ENCODE peak calls at places on chromosomes 13 and 19, in six cellular contexts. M is heart left ventricle, V is fibroblast of lung, U is PC-3, H is adrenal gland, C is PC-9. F is an unnamed sample.

GRCh38 chr19:46393456-46394397 is 19.6 kb downstream of the CCDC8 start:
- DNase-seq in M (peak; percentile 51), V (no peak), U (no peak), H (peak; percentile 20), C (no peak), F (no peak)

GRCh38 chr19:11581740-11582139 is 4.3 kb upstream of the ACP5 start:
- DNase-seq in M (no peak), V (no peak), U (no peak), H (no peak), C (no peak), F (no peak)

GRCh38 chr13:99199541-99200432 is 867 bp upstream of the UBAC2 start:
- DNase-seq in M (no peak), V (peak; percentile 31), U (no peak), H (peak; percentile 50), C (no peak), F (peak; percentile 75)

GRCh38 chr19:10007811-10008211 is 2.5 kb downstream of the COL5A3 start:
- DNase-seq in M (peak; percentile 79), V (peak; percentile 88), U (no peak), H (peak; percentile 39), C (no peak), F (no peak)

GRCh38 chr13:27619711-27620376 is 485 bp downstream of the LNX2 start:
- DNase-seq in M (peak; percentile 82), V (peak; percentile 29), U (peak; percentile 29), H (peak; percentile 56), C (no peak), F (peak; percentile 71)

GRCh38 chr13:83940742-83941141 is 58.5 kb upstream of the SLITRK1 start:
- DNase-seq in M (no peak), V (peak; percentile 31), U (peak; percentile 73), H (no peak), C (no peak), F (no peak)

GRCh38 chr13:79434578-79434977 is 28.5 kb upstream of the RBM26 start:
- DNase-seq in M (no peak), V (peak; percentile 12), U (no peak), H (peak; percentile 19), C (no peak), F (no peak)

GRCh38 chr13:78598382-78598781 is 5.0 kb downstream of the POU4F1 start:
- DNase-seq in M (no peak), V (peak; percentile 14), U (no peak), H (no peak), C (no peak), F (no peak)

GRCh38 chr19:46347572-46347883 is 641 bp downstream of the PPP5C start:
- DNase-seq in M (no peak), V (no peak), U (no peak), H (no peak), C (no peak), F (no peak)

GRCh38 chr19:43639507-43640423 is at the start of gene CADM4:
- DNase-seq in M (no peak), V (no peak), U (no peak), H (no peak), C (peak; percentile 56), F (no peak)

GRCh38 chr19:54462072-54462712 is 1.4 kb downstream of the LENG9 start:
- DNase-seq in M (no peak), V (no peak), U (no peak), H (no peak), C (peak; percentile 49), F (no peak)

GRCh38 chr19:589693-590395 is at the start of gene HCN2:
- DNase-seq in M (no peak), V (no peak), U (no peak), H (no peak), C (no peak), F (no peak)

GRCh38 chr19:38735257-38735686 is 9.0 kb downstream of the CAPN12 start:
- DNase-seq in M (no peak), V (no peak), U (peak; percentile 18), H (peak; percentile 37), C (peak; percentile 74), F (no peak)
- H3K27ac ChIP-seq in M (peak overlapping the region; percentile 78), V (no peak overlapping the region), U (peak overlapping the region; percentile 62), H (no peak overlapping the region), C (peak overlapping the region; percentile 58), F (peak overlapping the region; percentile 68)

GRCh38 chr13:94608586-94608985 is 6.9 kb downstream of the GPR180 start:
- DNase-seq in M (no peak), V (no peak), U (no peak), H (no peak), C (no peak), F (no peak)
- TF ChIP-seq CTCF in M (no peak), V (no peak), U (no peak), H (no peak), C (no peak), F (no peak)

GRCh38 chr19:13847900-13848677 is 28.8 kb upstream of the NANOS3 start:
- DNase-seq in M (no peak), V (no peak), U (no peak), H (no peak), C (no peak), F (no peak)

GRCh38 chr19:13849277-13849676 is 27.7 kb upstream of the NANOS3 start:
- DNase-seq in M (no peak), V (no peak), U (peak; percentile 1), H (no peak), C (no peak), F (no peak)

GRCh38 chr19:13848811-13849241 is 28.1 kb upstream of the NANOS3 start:
- DNase-seq in M (no peak), V (no peak), U (peak; percentile 25), H (no peak), C (no peak), F (no peak)

GRCh38 chr19:13846533-13847032 is 30.4 kb upstream of the NANOS3 start:
- DNase-seq in M (peak; percentile 94), V (peak; percentile 89), U (peak; percentile 95), H (peak; percentile 79), C (peak; percentile 97), F (peak; percentile 98)

DNA sequence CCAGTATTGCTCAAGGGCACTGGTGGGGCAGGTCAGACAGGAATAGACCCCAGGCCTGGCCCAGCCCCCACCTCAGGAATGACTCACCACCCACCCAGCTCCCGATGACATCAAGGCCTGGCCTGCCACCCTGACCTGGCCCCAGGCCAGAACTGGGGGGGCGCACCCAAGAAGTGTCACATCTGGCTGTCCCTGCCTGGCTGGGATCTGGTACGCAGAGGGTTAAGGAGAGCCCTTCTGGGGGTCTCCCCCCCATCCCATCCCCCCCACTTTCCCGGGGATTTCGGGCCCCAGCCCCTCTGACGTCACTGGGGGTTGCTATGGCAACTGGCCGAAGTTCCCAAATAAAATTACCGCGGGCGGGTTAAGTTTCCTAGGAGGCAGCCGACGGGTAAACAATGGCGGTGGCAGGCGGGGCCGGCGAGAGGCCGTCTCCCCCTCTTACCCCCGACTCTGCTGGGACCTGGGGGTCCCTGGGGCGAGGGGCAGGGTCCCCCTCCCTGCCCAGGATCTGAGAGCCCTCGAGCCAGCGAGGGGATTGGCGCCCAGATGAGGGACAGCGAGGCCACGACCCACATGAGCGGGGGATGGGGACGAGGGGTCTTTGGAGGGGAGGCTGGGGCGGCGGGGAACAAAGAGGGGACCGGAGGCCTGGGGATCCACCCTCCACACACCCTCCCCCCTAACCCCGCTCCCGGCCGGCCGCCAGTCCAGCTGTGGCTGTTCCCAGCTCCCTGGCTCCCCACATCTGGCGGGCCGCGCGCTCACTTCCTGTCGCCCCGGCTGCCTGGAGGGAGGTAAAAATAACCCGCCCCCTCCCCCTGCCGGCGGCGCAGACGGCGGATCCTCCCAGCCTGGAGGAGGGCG is 29.7 kb upstream of the NANOS3 start:
- DNase-seq in M (peak; percentile 98), V (peak; percentile 94), U (peak; percentile 94), H (peak; percentile 93), C (peak; percentile 96), F (peak; percentile 98)
- H3K27ac ChIP-seq in M (peak overlapping the region; percentile 97), V (peak overlapping the region; percentile 100), U (peak overlapping the region; percentile 99), H (peak overlapping the region; percentile 99), C (peak overlapping the region; percentile 97), F (peak overlapping the region; percentile 100)

DNA sequence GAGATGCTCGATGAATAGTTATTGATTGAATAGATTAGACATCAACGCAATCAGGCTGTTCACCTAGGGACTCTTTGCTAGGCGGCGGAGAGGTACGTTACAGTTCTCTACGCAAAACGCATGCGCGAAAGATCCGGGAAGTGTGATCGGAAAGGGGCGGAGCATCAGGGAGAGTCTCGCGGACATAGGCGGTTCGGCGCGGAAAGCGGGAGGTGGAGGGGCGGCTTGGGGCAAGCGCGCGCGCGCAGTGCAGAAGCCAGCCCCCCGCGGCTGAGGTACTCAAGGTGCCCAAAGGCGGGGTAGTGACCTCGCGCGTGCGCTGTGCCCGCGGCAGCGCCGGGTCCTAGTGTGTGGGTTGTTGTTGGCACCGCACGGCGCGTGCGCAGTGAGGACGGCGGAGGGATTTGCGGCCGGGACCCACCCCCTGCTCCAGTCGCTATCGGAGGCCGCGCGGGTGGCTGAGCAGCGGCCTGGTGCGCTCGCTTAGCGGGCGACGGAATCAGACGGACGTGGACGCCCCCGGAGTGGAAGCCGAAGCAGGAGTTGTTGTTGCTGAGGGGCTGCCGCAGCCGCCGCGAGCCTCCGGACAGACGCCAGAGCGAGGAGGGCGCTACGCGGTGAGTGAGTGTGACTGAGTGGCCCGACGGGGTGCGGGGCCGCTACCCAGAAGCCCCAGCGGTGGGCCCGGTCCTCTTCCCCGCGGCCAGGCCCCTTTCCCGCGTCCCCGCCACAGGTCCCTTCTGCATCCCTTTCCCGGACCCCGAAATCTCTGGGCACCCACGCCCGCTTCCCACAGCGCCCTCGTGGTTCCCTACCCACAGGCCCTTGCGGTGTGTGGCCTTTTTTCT is at the start of gene SNRNP70:
- DNase-seq in M (peak; percentile 100), V (peak; percentile 99), U (peak; percentile 97), H (peak; percentile 100), C (peak; percentile 100), F (peak; percentile 97)
- TF ChIP-seq CTCF in M (no peak), V (no peak), U (no peak), H (no peak), C (peak; percentile 27), F (no peak)

GRCh38 chr19:6613711-6614110 is 22.8 kb upstream of the CD70 start:
- DNase-seq in M (no peak), V (no peak), U (peak; percentile 69), H (no peak), C (no peak), F (no peak)

GRCh38 chr19:6608950-6609349 is 18.0 kb upstream of the CD70 start:
- DNase-seq in M (no peak), V (no peak), U (no peak), H (no peak), C (no peak), F (no peak)

GRCh38 chr19:6616011-6616410 is 25.1 kb upstream of the CD70 start:
- DNase-seq in M (no peak), V (no peak), U (peak; percentile 68), H (no peak), C (no peak), F (no peak)

GRCh38 chr19:6611441-6611852 is 20.5 kb upstream of the CD70 start:
- DNase-seq in M (no peak), V (peak; percentile 10), U (peak; percentile 68), H (no peak), C (no peak), F (no peak)

GRCh38 chr19:6610934-6611370 is 20.0 kb upstream of the CD70 start:
- DNase-seq in M (no peak), V (peak; percentile 63), U (peak; percentile 98), H (no peak), C (no peak), F (no peak)
- H3K27ac ChIP-seq in M (no peak overlapping the region), V (peak overlapping the region; percentile 41), U (peak overlapping the region; percentile 92), H (no peak overlapping the region), C (peak overlapping the region; percentile 63), F (no peak overlapping the region)

GRCh38 chr13:19818223-19818842 is 35.6 kb upstream of the PSPC1 start:
- DNase-seq in M (peak; percentile 67), V (no peak), U (peak; percentile 25), H (no peak), C (no peak), F (no peak)
- TF ChIP-seq CTCF in M (no peak), V (peak; percentile 43), U (peak; percentile 76), H (no peak), C (peak; percentile 52), F (no peak)

F was measured in ascending aorta.